ENCODE peak calls at places on chromosome 5, in six cellular contexts. L, I, D, O, G and H are unnamed samples.

GRCh38 chr5:72355706-72356299 is 35.6 kb downstream of the PTCD2 start:
- DNase-seq in L (no peak), I (peak; percentile 50), D (no peak), O (peak; percentile 69), G (no peak), H (peak; percentile 30)

GRCh38 chr5:141514330-141515111 is 25.6 kb downstream of the PCDHGC5 start:
- DNase-seq in L (no peak), I (no peak), D (no peak), O (peak; percentile 28), G (no peak), H (no peak)

GRCh38 chr5:174724484-174725260 is at the start of gene MSX2:
- DNase-seq in L (no peak), I (peak; percentile 88), D (no peak), O (peak; percentile 13), G (no peak), H (no peak)

GRCh38 chr5:93192107-93192506 is 388.9 kb downstream of the NR2F1-AS1 start:
- DNase-seq in L (peak; percentile 71), I (peak; percentile 68), D (no peak), O (peak; percentile 73), G (no peak), H (no peak)

GRCh38 chr5:11143456-11144267 is 382.6 kb upstream of the DAP start:
- DNase-seq in L (no peak), I (no peak), D (no peak), O (no peak), G (no peak), H (no peak)

GRCh38 chr5:142222881-142223558 is 101.8 kb downstream of the SPRY4 start:
- DNase-seq in L (no peak), I (no peak), D (peak; percentile 4), O (no peak), G (no peak), H (no peak)

GRCh38 chr5:170861855-170862766 is at the start of gene RANBP17:
- DNase-seq in L (no peak), I (peak; percentile 75), D (no peak), O (peak; percentile 66), G (no peak), H (no peak)

GRCh38 chr5:136133416-136134383 is 1.1 kb downstream of the SMAD5 start:
- DNase-seq in L (peak; percentile 52), I (peak; percentile 55), D (no peak), O (peak; percentile 66), G (peak; percentile 64), H (peak; percentile 62)

GRCh38 chr5:56356121-56356875 is 123.2 kb upstream of the ANKRD55 start:
- DNase-seq in L (peak; percentile 41), I (no peak), D (no peak), O (peak; percentile 59), G (no peak), H (no peak)

GRCh38 chr5:174344335-174344734 is 298.8 kb downstream of the NSG2 start:
- DNase-seq in L (no peak), I (no peak), D (no peak), O (no peak), G (no peak), H (no peak)

GRCh38 chr5:136249678-136250266 is 56.8 kb upstream of the SMIM32 start:
- DNase-seq in L (peak; percentile 47), I (peak; percentile 70), D (no peak), O (peak; percentile 64), G (peak; percentile 67), H (peak; percentile 57)

GRCh38 chr5:61333351-61334223 is 1.5 kb downstream of the ZSWIM6 start:
- DNase-seq in L (no peak), I (no peak), D (no peak), O (peak; percentile 46), G (peak; percentile 40), H (peak; percentile 82)

GRCh38 chr5:40812125-40812524 is 14.0 kb upstream of the PRKAA1 start:
- DNase-seq in L (no peak), I (no peak), D (no peak), O (no peak), G (peak; percentile 48), H (no peak)

GRCh38 chr5:40813698-40814281 is 15.6 kb upstream of the PRKAA1 start:
- DNase-seq in L (no peak), I (no peak), D (no peak), O (no peak), G (no peak), H (peak; percentile 71)
- TF ChIP-seq MYC in L (no peak), I (no peak), D (no peak), O (no peak), G (no peak), H (peak; percentile 10)

GRCh38 chr5:76547891-76548524 is 75.2 kb downstream of the F2RL2 start:
- DNase-seq in L (no peak), I (no peak), D (peak; percentile 27), O (no peak), G (no peak), H (no peak)

GRCh38 chr5:76545184-76545583 is 78.0 kb downstream of the F2RL2 start:
- DNase-seq in L (no peak), I (no peak), D (no peak), O (no peak), G (no peak), H (no peak)

GRCh38 chr5:76547242-76547890 is 75.8 kb downstream of the F2RL2 start:
- DNase-seq in L (no peak), I (no peak), D (peak; percentile 88), O (no peak), G (no peak), H (no peak)

GRCh38 chr5:76546497-76547102 is 76.6 kb downstream of the F2RL2 start:
- DNase-seq in L (peak; percentile 36), I (no peak), D (peak; percentile 51), O (no peak), G (no peak), H (peak; percentile 65)

GRCh38 chr5:76548525-76549229 is 74.5 kb downstream of the F2RL2 start:
- DNase-seq in L (peak; percentile 54), I (no peak), D (no peak), O (no peak), G (no peak), H (no peak)
- H3K4me3 ChIP-seq in L (no peak overlapping the region), I (no peak overlapping the region), D (no peak overlapping the region), O (no peak overlapping the region), G (no peak overlapping the region), H (no peak overlapping the region)

GRCh38 chr5:132298305-132298704 is 4.1 kb downstream of the SLC22A4 start:
- DNase-seq in L (no peak), I (no peak), D (no peak), O (no peak), G (no peak), H (peak; percentile 73)
- TF ChIP-seq POLR2A in L (no peak), I (no peak), D (no peak), O (no peak), G (no peak), H (no peak)

DNA sequence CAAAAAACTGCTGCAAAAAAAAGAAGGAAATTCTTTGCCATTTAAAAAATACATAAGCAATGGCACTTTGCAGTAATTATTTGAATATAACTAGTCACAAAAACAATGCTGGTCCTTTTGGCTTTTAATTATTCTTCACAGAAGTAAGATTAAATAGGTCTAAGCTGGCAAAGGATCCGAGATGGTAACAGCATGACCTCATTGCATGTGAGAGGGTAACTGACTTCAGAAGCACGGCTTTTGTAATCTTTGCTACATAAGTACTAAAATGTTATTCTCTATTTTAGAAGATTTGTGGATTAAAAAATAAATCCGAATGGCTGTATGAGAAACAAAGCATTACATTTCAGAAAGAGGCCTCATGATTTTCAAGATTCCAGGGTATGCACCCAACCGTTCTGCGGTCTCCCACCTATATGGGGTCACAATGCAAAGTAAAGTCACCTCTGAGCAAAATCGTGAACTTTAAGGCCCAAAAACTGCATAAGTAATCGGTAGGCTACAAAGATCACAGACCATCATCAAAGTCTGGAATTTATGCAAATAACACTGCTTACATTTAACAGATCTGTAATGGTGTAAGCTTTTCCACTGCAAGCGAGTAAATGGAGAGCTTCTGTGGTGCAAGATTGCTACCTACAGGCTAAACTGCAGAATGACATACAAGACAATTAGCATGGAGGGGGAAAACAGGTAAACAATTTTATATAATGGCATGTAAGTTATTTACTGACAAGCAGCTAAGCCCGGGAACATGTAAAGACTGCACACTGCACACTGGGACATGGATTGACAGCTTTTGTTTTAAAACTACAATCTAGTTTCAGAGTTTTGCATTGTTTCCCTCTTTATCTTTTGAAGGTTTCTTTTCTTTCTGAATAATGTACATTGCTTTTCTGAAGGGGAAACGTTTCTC is 231.6 kb downstream of the SLF1 start:
- DNase-seq in L (peak; percentile 34), I (peak; percentile 65), D (peak; percentile 16), O (peak; percentile 40), G (peak; percentile 47), H (peak; percentile 57)
- TF ChIP-seq MYC in L (no peak), I (no peak), D (no peak), O (no peak), G (no peak), H (no peak)